ENCODE peak calls at places on chromosomes 11 and 22, in four cellular contexts. X, S, G and B are unnamed samples. For H3K4me1, the result is how much of the 10 kb centered on the place peaks cover.

GRCh38 chr22:31230871-31231621 is 18.9 kb downstream of the LIMK2 start:
- DNase-seq in S (peak), G (no peak), X (peak), B (no peak)

GRCh38 chr11:75518771-75519653 is 6.7 kb downstream of the GDPD5 start:
- DNase-seq in S (no peak), G (no peak), X (no peak), B (no peak)

GRCh38 chr11:119626910-119627305 is 102.1 kb downstream of the NECTIN1 start:
- DNase-seq in G (no peak), X (no peak), S (no peak), B (no peak)

GRCh38 chr11:46369458-46370152 is 11.9 kb upstream of the MDK start:
- DNase-seq in S (peak), G (no peak), X (peak), B (no peak)

GRCh38 chr22:20063271-20064139 is 16.5 kb upstream of the DGCR8 start:
- DNase-seq in S (no peak), G (no peak), X (no peak), B (no peak)

GRCh38 chr11:10305964-10306918 is 1.4 kb downstream of the ADM start:
- DNase-seq in S (no peak), G (no peak), X (peak), B (no peak)

GRCh38 chr11:2200536-2200935 is 28.9 kb upstream of the TH start:
- DNase-seq in G (no peak), S (no peak), X (no peak), B (no peak)

GRCh38 chr11:61675826-61676225 is 4.4 kb upstream of the DAGLA start:
- DNase-seq in G (no peak), X (no peak), S (no peak), B (no peak)

GRCh38 chr11:66017354-66017753 is 5.5 kb downstream of the CST6 start:
- DNase-seq in S (no peak), X (no peak), G (no peak), B (no peak)

GRCh38 chr11:69357458-69358397 is 63.8 kb downstream of the MYEOV start:
- DNase-seq in G (no peak), S (peak), X (no peak), B (no peak)

GRCh38 chr11:109604506-109604905 is 182.5 kb downstream of the C11orf87 start:
- DNase-seq in X (no peak), S (no peak), G (no peak), B (no peak)

GRCh38 chr22:40385041-40385782 is 14.8 kb downstream of the SGSM3 start:
- DNase-seq in G (no peak), X (no peak), S (no peak), B (no peak)

GRCh38 chr11:96187779-96188624 is 155.0 kb downstream of the MAML2 start:
- DNase-seq in S (no peak), G (no peak), X (no peak), B (no peak)

GRCh38 chr11:96188625-96189006 is 154.4 kb downstream of the MAML2 start:
- DNase-seq in S (no peak), X (no peak), G (no peak), B (no peak)

GRCh38 chr11:96186806-96187205 is 156.2 kb downstream of the MAML2 start:
- DNase-seq in S (no peak), G (no peak), X (no peak), B (no peak)

GRCh38 chr11:96191752-96192151 is 151.2 kb downstream of the MAML2 start:
- DNase-seq in S (no peak), G (no peak), X (no peak), B (no peak)

GRCh38 chr11:96189351-96189750 is 153.6 kb downstream of the MAML2 start:
- DNase-seq in X (no peak), G (no peak), S (no peak), B (no peak)
- H3K27ac ChIP-seq in X (peak), G (no peak), S (no peak), B (no peak)

GRCh38 chr11:134025086-134025437 is 43.8 kb upstream of the JAM3 start:
- DNase-seq in X (no peak), G (no peak), S (no peak), B (no peak)

GRCh38 chr11:134022748-134023147 is 46.1 kb upstream of the JAM3 start:
- DNase-seq in S (no peak), G (no peak), X (no peak), B (no peak)

GRCh38 chr11:134026655-134027343 is 42.1 kb upstream of the JAM3 start:
- DNase-seq in X (no peak), S (no peak), G (peak), B (no peak)

GRCh38 chr11:134027671-134028070 is 41.2 kb upstream of the JAM3 start:
- DNase-seq in G (no peak), S (no peak), X (no peak), B (no peak)

GRCh38 chr11:134024420-134025085 is 44.3 kb upstream of the JAM3 start:
- DNase-seq in X (no peak), G (peak), S (no peak), B (no peak)
- H3K4me1 ChIP-seq in X (under half), G (under half), S (under half), B (under half)

GRCh38 chr11:88102595-88102929 is 72.7 kb downstream of the RAB38 start:
- DNase-seq in S (no peak), X (no peak), G (peak), B (no peak)

GRCh38 chr11:88104408-88104807 is 70.8 kb downstream of the RAB38 start:
- DNase-seq in X (no peak), S (no peak), G (no peak), B (no peak)

GRCh38 chr11:88100161-88100560 is 75.1 kb downstream of the RAB38 start:
- DNase-seq in G (no peak), S (no peak), X (no peak), B (no peak)

GRCh38 chr11:88103337-88104206 is 71.7 kb downstream of the RAB38 start:
- DNase-seq in G (peak), S (peak), X (peak), B (no peak)

GRCh38 chr11:88101881-88102594 is 73.2 kb downstream of the RAB38 start:
- DNase-seq in S (no peak), X (no peak), G (no peak), B (no peak)
- H3K27ac ChIP-seq in S (no peak), X (no peak), G (peak), B (no peak)

GRCh38 chr22:27624705-27625104 is 176.9 kb downstream of the MN1 start:
- DNase-seq in S (no peak), X (no peak), G (no peak), B (no peak)

GRCh38 chr22:27626675-27627443 is 174.7 kb downstream of the MN1 start:
- DNase-seq in X (no peak), S (no peak), G (no peak), B (no peak)

GRCh38 chr22:27627901-27628300 is 173.7 kb downstream of the MN1 start:
- DNase-seq in G (no peak), S (no peak), X (no peak), B (no peak)

GRCh38 chr22:27627444-27627833 is 174.1 kb downstream of the MN1 start:
- DNase-seq in G (no peak), X (no peak), S (no peak), B (no peak)

GRCh38 chr22:27625769-27626674 is 175.5 kb downstream of the MN1 start:
- DNase-seq in G (no peak), S (no peak), X (no peak), B (no peak)
- H3K4me1 ChIP-seq in G (under half), S (under half), X (under half), B (under half)

DNA sequence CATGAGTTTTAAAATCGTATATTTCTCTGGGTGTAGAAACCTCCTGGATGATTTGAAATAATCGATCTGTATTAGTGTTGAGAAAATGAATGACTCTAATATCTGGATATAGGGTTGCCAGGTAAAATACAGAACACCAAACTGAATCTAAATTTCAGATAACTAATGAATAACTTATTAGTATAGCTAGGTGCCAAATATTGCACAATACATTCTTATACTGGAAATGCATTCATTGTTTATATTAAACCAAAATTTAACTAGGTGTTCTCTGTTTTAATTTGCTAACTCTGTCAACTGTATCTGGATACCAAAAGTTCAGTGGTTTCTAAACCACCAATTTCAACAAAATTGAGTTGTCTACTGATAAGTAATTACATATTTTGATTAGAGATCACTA is 2.5 kb upstream of the BIRC3 start:
- DNase-seq in S (no peak), G (no peak), X (no peak), B (no peak)
- H3K27ac ChIP-seq in S (no peak), G (peak), X (no peak), B (no peak)

GRCh38 chr11:128415539-128415938 is 171.8 kb downstream of the ETS1 start:
- DNase-seq in X (no peak), G (no peak), S (no peak), B (no peak)

GRCh38 chr11:128409476-128409875 is 177.9 kb downstream of the ETS1 start:
- DNase-seq in G (peak), S (no peak), X (no peak), B (no peak)

GRCh38 chr11:128411149-128411548 is 176.2 kb downstream of the ETS1 start:
- DNase-seq in S (no peak), X (no peak), G (no peak), B (no peak)

GRCh38 chr11:128412847-128413791 is 174.2 kb downstream of the ETS1 start:
- DNase-seq in G (no peak), X (no peak), S (no peak), B (no peak)

GRCh38 chr11:128411812-128412211 is 175.5 kb downstream of the ETS1 start:
- DNase-seq in X (no peak), S (no peak), G (no peak), B (no peak)
- H3K4me1 ChIP-seq in X (under half), S (under half), G (under half), B (under half)

DNA sequence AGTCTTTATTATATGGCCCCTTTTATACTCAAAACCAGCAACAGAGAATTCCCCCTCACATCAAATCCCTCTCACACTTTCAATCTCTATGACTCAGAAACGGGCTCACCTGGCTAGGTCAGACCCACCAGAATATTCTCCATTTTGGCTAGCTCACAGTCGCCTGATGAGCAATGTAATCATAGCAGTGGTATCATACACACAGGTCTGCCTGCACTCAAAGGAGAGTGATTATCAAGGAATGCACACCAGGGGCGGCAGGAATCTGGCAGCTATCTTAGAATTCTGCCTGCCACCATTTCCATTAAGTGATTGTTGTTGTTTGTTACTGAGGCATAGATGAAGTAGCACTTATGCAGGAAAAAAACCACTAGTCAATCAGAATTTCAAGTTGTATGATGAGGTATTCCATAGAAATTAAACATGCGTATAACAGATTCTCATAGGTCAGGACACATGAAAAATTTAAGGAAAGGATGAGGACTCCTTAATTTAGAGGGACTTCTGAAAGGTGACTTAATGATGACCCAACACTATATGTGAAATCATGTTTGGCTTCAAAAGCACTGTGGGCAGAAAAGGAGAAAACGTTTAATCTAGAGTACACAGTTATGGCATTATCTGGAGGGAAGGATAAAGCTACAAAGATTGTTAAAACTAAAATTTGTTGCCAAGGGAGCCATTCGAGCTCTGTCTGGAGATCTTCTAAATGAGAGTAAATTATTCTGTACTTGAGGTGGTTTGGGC is 185.8 kb upstream of the DDI1 start:
- DNase-seq in S (no peak), G (no peak), X (no peak), B (no peak)
- H3K27ac ChIP-seq in S (no peak), G (no peak), X (no peak), B (peak)